ENCODE peak calls at places on chromosomes 1 and 21, in eight cellular contexts. A is T-helper 22 cell; H is mesendoderm; E is stimulated activated CD4-positive, alpha-beta T cell treated with anti-CD3 and anti-CD28 coated beads, Interleukin-15, amount 100 ng/mL, for 24 hours; G is brain pericyte; K is naive thymus-derived CD8-positive, alpha-beta T cell; V is amniotic stem cell; S is GM23248. U is an unnamed sample.

GRCh38 chr1:248838357-248839167 is 538 bp downstream of the ZNF672 start:
- DNase-seq in A (peak; percentile 75), H (peak; percentile 97), E (peak; percentile 89), G (peak; percentile 72), K (peak; percentile 88), V (peak; percentile 64), S (peak; percentile 96), U (peak; percentile 67)

GRCh38 chr1:234776256-234776874 is 166.4 kb upstream of the IRF2BP2 start:
- DNase-seq in A (no peak), H (no peak), E (no peak), G (no peak), K (no peak), V (no peak), S (no peak), U (no peak)

GRCh38 chr1:214328770-214329455 is 48.0 kb downstream of the SMYD2 start:
- DNase-seq in A (peak; percentile 36), H (peak; percentile 86), E (peak; percentile 81), G (peak; percentile 47), K (peak; percentile 80), V (peak; percentile 69), S (peak; percentile 92), U (peak; percentile 50)

GRCh38 chr1:27346991-27347627 is 5.3 kb downstream of the SYTL1 start:
- DNase-seq in A (no peak), H (peak; percentile 68), E (no peak), G (no peak), K (no peak), V (no peak), S (no peak), U (no peak)

GRCh38 chr1:229029644-229030235 is 241.2 kb upstream of the RAB4A start:
- DNase-seq in A (no peak), H (peak; percentile 26), E (no peak), G (no peak), K (no peak), V (no peak), S (peak; percentile 44), U (no peak)

GRCh38 chr1:156126701-156127534 is 12.4 kb downstream of the LMNA start:
- DNase-seq in A (peak; percentile 90), H (no peak), E (peak; percentile 91), G (no peak), K (peak; percentile 71), V (peak; percentile 76), S (peak; percentile 98), U (peak; percentile 75)

GRCh38 chr1:110682898-110683297 is 8.2 kb upstream of the KCNA3 start:
- DNase-seq in A (no peak), H (no peak), E (no peak), G (no peak), K (no peak), V (no peak), S (no peak), U (no peak)

GRCh38 chr21:15076730-15077129 is 11.9 kb upstream of the NRIP1 start:
- DNase-seq in A (no peak), H (no peak), E (no peak), G (no peak), K (no peak), V (no peak), S (no peak), U (no peak)

GRCh38 chr1:43426221-43426620 is 27.5 kb downstream of the HYI start:
- DNase-seq in A (no peak), H (no peak), E (no peak), G (no peak), K (no peak), V (no peak), S (no peak), U (no peak)

GRCh38 chr1:64956733-64957441 is 9.5 kb downstream of the JAK1 start:
- DNase-seq in A (no peak), H (peak; percentile 60), E (peak; percentile 51), G (no peak), K (no peak), V (no peak), S (no peak), U (no peak)

GRCh38 chr1:37877991-37878544 is 18.7 kb upstream of the MTF1 start:
- DNase-seq in A (no peak), H (no peak), E (no peak), G (no peak), K (no peak), V (no peak), S (no peak), U (no peak)

GRCh38 chr1:186958520-186958919 is 129.8 kb downstream of the PLA2G4A start:
- DNase-seq in A (no peak), H (no peak), E (no peak), G (no peak), K (no peak), V (no peak), S (peak; percentile 59), U (no peak)

GRCh38 chr1:33097137-33097611 is 16.2 kb downstream of the AZIN2 start:
- DNase-seq in A (no peak), H (no peak), E (no peak), G (no peak), K (no peak), V (no peak), S (peak; percentile 40), U (no peak)

GRCh38 chr1:17023103-17023502 is 11.4 kb upstream of the ATP13A2 start:
- DNase-seq in A (no peak), H (no peak), E (no peak), G (no peak), K (no peak), V (no peak), S (no peak), U (no peak)

GRCh38 chr1:15347182-15347581 is 62.5 kb upstream of the EFHD2 start:
- DNase-seq in A (no peak), H (no peak), E (no peak), G (no peak), K (no peak), V (no peak), S (no peak), U (no peak)

GRCh38 chr1:19651141-19651737 is 7.1 kb downstream of the NBL1 start:
- DNase-seq in A (no peak), H (peak; percentile 52), E (peak; percentile 66), G (no peak), K (peak; percentile 55), V (no peak), S (peak; percentile 81), U (no peak)

GRCh38 chr21:41510500-41510899 is 2.5 kb upstream of the TMPRSS2 start:
- DNase-seq in A (no peak), H (no peak), E (no peak), G (no peak), K (no peak), V (no peak), S (no peak), U (no peak)

GRCh38 chr21:39888848-39889247 is 21.6 kb downstream of the PCP4 start:
- DNase-seq in A (no peak), H (no peak), E (no peak), G (no peak), K (no peak), V (no peak), S (no peak), U (no peak)

GRCh38 chr1:53317651-53318539 is 10.0 kb downstream of the LRP8 start:
- DNase-seq in A (no peak), H (no peak), E (no peak), G (no peak), K (no peak), V (no peak), S (no peak), U (no peak)

GRCh38 chr1:3453891-3454810 is at the start of gene ARHGEF16:
- DNase-seq in A (no peak), H (peak; percentile 94), E (peak; percentile 49), G (no peak), K (peak; percentile 24), V (no peak), S (peak; percentile 73), U (no peak)

GRCh38 chr1:88141499-88142074 is 542.5 kb upstream of the PKN2 start:
- DNase-seq in A (no peak), H (no peak), E (no peak), G (no peak), K (no peak), V (no peak), S (no peak), U (no peak)

GRCh38 chr1:46522969-46523320 is 28.5 kb downstream of the KNCN start:
- DNase-seq in A (no peak), H (no peak), E (no peak), G (no peak), K (no peak), V (no peak), S (no peak), U (no peak)

GRCh38 chr1:99645199-99645598 is 714 bp upstream of the PALMD start:
- DNase-seq in A (no peak), H (no peak), E (no peak), G (no peak), K (no peak), V (no peak), S (peak; percentile 84), U (no peak)

GRCh38 chr21:32184485-32184884 is 94.4 kb downstream of the MIS18A start:
- DNase-seq in A (no peak), H (peak; percentile 86), E (no peak), G (no peak), K (no peak), V (no peak), S (no peak), U (no peak)

GRCh38 chr1:181506563-181507353 is 23.4 kb downstream of the CACNA1E start:
- DNase-seq in A (no peak), H (no peak), E (no peak), G (no peak), K (no peak), V (no peak), S (no peak), U (no peak)

GRCh38 chr1:220901906-220902305 is 22.7 kb downstream of the HLX start:
- DNase-seq in A (no peak), H (no peak), E (no peak), G (no peak), K (no peak), V (no peak), S (peak; percentile 65), U (no peak)

GRCh38 chr1:28552482-28553228 is at the start of gene TRNAU1AP:
- DNase-seq in A (peak; percentile 93), H (peak; percentile 97), E (peak; percentile 99), G (peak; percentile 78), K (peak; percentile 98), V (peak; percentile 91), S (peak; percentile 99), U (peak; percentile 96)

GRCh38 chr1:242242983-242243382 is 244.1 kb upstream of the MAP1LC3C start:
- DNase-seq in A (no peak), H (peak; percentile 13), E (no peak), G (no peak), K (no peak), V (no peak), S (no peak), U (no peak)

GRCh38 chr1:22341791-22342605 is 109.7 kb upstream of the ZBTB40 start:
- DNase-seq in A (no peak), H (peak; percentile 45), E (no peak), G (no peak), K (no peak), V (no peak), S (peak; percentile 68), U (no peak)

GRCh38 chr1:1282998-1283397 is 2.8 kb downstream of the SCNN1D start:
- DNase-seq in A (no peak), H (no peak), E (peak; percentile 51), G (no peak), K (no peak), V (no peak), S (peak; percentile 56), U (no peak)

GRCh38 chr1:20400341-20401177 is 85.5 kb downstream of the CAMK2N1 start:
- DNase-seq in A (no peak), H (no peak), E (no peak), G (no peak), K (no peak), V (no peak), S (peak; percentile 11), U (no peak)

GRCh38 chr1:54299037-54299436 is 99.1 kb downstream of the MRPL37 start:
- DNase-seq in A (no peak), H (no peak), E (no peak), G (no peak), K (no peak), V (no peak), S (peak; percentile 49), U (no peak)

GRCh38 chr1:197342044-197342565 is 74.1 kb downstream of the CRB1 start:
- DNase-seq in A (no peak), H (peak; percentile 76), E (no peak), G (no peak), K (no peak), V (no peak), S (no peak), U (no peak)

GRCh38 chr1:104648269-104648691 is 898.6 kb downstream of the AMY1C start:
- DNase-seq in A (no peak), H (peak; percentile 77), E (no peak), G (no peak), K (no peak), V (no peak), S (peak; percentile 12), U (no peak)